ENCODE peak calls at places on chromosomes 16 and 17, in six cellular contexts. G is kidney, O is tibial artery, L is stomach, X is type B pancreatic cell, U is osteocyte. E is an unnamed sample.

GRCh38 chr17:56810286-56810781 is 23.4 kb downstream of the C17orf67 start:
- DNase-seq in G (no peak), O (no peak), X (no peak), L (no peak), U (no peak), E (no peak)

GRCh38 chr16:72530434-72530833 is 358.5 kb upstream of the PMFBP1 start:
- DNase-seq in L (no peak), G (no peak), U (no peak), X (no peak), O (no peak), E (peak; percentile 93)

GRCh38 chr16:3716831-3717234 is 491 bp downstream of the TRAP1 start:
- DNase-seq in U (no peak), L (no peak), G (no peak), X (no peak), O (no peak), E (no peak)

GRCh38 chr16:21952040-21952792 is 945 bp upstream of the UQCRC2 start:
- DNase-seq in L (peak; percentile 70), G (peak; percentile 84), O (peak; percentile 49), U (peak; percentile 85), X (peak; percentile 71), E (peak; percentile 67)

GRCh38 chr17:82013772-82014321 is 8.8 kb downstream of the CENPX start:
- DNase-seq in O (no peak), U (no peak), L (no peak), X (no peak), G (no peak), E (no peak)

GRCh38 chr16:68722119-68723024 is 14.7 kb upstream of the CDH1 start:
- DNase-seq in X (no peak), O (no peak), G (no peak), L (no peak), U (no peak), E (no peak)

GRCh38 chr17:38619937-38620550 is 14.3 kb upstream of the SRCIN1 start:
- DNase-seq in X (no peak), U (no peak), G (peak; percentile 20), O (no peak), L (no peak), E (no peak)

GRCh38 chr17:50051082-50051576 is 4.8 kb upstream of the ITGA3 start:
- DNase-seq in O (no peak), G (peak; percentile 88), X (no peak), L (peak; percentile 62), U (no peak), E (peak; percentile 66)

GRCh38 chr17:70080541-70081347 is 5.7 kb downstream of the KCNJ16 start:
- DNase-seq in O (no peak), G (no peak), X (no peak), U (no peak), L (no peak), E (peak; percentile 49)

GRCh38 chr16:83806721-83807120 is 1.1 kb upstream of the HSBP1 start:
- DNase-seq in G (no peak), L (no peak), O (no peak), U (no peak), X (no peak), E (no peak)

GRCh38 chr17:65723356-65723928 is 162.0 kb upstream of the AXIN2 start:
- DNase-seq in X (no peak), G (no peak), U (no peak), O (no peak), L (no peak), E (peak; percentile 31)

GRCh38 chr16:11138026-11138768 is 117.8 kb downstream of the SOCS1 start:
- DNase-seq in O (no peak), X (no peak), U (no peak), G (no peak), L (no peak), E (no peak)

GRCh38 chr16:75593825-75594820 is 27.9 kb downstream of the GABARAPL2 start:
- DNase-seq in U (no peak), L (no peak), X (no peak), G (no peak), O (no peak), E (peak; percentile 46)

GRCh38 chr16:51129105-51129504 is 22.0 kb downstream of the SALL1 start:
- DNase-seq in G (no peak), O (no peak), X (no peak), U (no peak), L (no peak), E (peak; percentile 9)

GRCh38 chr16:80806957-80807356 is 2.6 kb upstream of the CDYL2 start:
- DNase-seq in G (no peak), X (no peak), U (no peak), O (no peak), L (no peak), E (peak; percentile 76)

GRCh38 chr16:89584768-89585549 is 9.4 kb downstream of the CPNE7 start:
- DNase-seq in O (no peak), G (peak; percentile 69), L (peak; percentile 55), X (no peak), U (no peak), E (no peak)

GRCh38 chr16:73060216-73060615 is 12.3 kb upstream of the ZFHX3 start:
- DNase-seq in L (no peak), U (no peak), G (no peak), O (no peak), X (no peak), E (no peak)

GRCh38 chr17:10398352-10398751 is 23.4 kb downstream of the MYH8 start:
- DNase-seq in G (no peak), X (no peak), O (no peak), U (no peak), L (no peak), E (no peak)
- TF ChIP-seq CTCF in G (no peak), X (no peak), O (no peak), U (no peak), L (no peak), E (no peak)

GRCh38 chr17:47323382-47324223 is at the start of gene EFCAB13:
- DNase-seq in G (peak; percentile 96), X (peak; percentile 91), L (peak; percentile 90), U (peak; percentile 93), O (peak; percentile 90), E (peak; percentile 86)
- TF ChIP-seq CTCF in G (peak; percentile 23), X (peak; percentile 50), L (no peak), U (peak; percentile 3), O (peak; percentile 34), E (no peak)

DNA sequence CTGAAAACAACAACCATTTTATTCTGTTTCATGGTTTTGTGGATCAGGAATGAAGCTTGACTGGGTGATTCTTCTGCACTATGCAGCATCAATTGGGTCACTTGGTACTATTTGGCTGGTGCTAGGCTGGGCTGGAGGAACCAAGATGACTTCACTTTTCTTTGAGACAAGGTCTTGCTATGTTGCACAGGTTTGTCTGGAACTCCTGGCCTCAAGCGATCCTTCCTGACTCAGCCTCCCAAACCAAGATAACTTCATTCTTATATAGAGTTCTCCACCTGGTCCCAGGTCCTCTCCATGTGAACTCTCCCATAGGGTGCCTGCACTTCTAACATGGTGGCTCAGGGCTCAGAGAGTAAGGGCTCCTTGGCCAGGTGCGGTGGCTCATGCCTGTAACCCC is 1.9 kb upstream of the PIPOX start:
- DNase-seq in U (no peak), L (no peak), G (no peak), O (no peak), X (no peak), E (no peak)
- TF ChIP-seq CTCF in U (no peak), L (no peak), G (no peak), O (no peak), X (no peak), E (no peak)

GRCh38 chr16:87056083-87056482 is 261.1 kb downstream of the C16orf95 start:
- DNase-seq in G (no peak), U (no peak), O (no peak), L (no peak), X (no peak), E (peak; percentile 55)
- TF ChIP-seq CTCF in G (no peak), U (peak; percentile 37), O (no peak), L (no peak), X (no peak), E (peak; percentile 21)

GRCh38 chr17:28644782-28645575 is at the start of gene BLTP2:
- DNase-seq in O (peak; percentile 94), U (peak; percentile 98), L (peak; percentile 97), X (peak; percentile 93), G (peak; percentile 99), E (peak; percentile 95)
- TF ChIP-seq CTCF in O (peak; percentile 46), U (no peak), L (no peak), X (peak; percentile 32), G (peak; percentile 22), E (no peak)

E was measured in fibroblast of pulmonary artery.